ENCODE peak calls at places on chromosomes 5 and 9, in seven cellular contexts. One of them, this sample, is unnamed.

GRCh38 chr9:124040935-124041816 is 29.6 kb downstream of the LHX2 start:
- DNase-seq in HCT116: no peak
- DNase-seq in fibroblast of lung: no peak
- DNase-seq in kidney: no peak
- DNase-seq in endodermal cell: peak
- DNase-seq in GM23248: peak
- DNase-seq in endothelial cell of umbilical vein: peak
- DNase-seq in this sample: no peak

GRCh38 chr5:159412284-159413046 is 82.2 kb upstream of the IL12B start:
- DNase-seq in HCT116: no peak
- DNase-seq in fibroblast of lung: no peak
- DNase-seq in kidney: no peak
- DNase-seq in endodermal cell: peak
- DNase-seq in GM23248: no peak
- DNase-seq in endothelial cell of umbilical vein: no peak
- DNase-seq in this sample: no peak

GRCh38 chr5:141973871-141974595 is 5.1 kb downstream of the RNF14 start:
- DNase-seq in HCT116: no peak
- DNase-seq in fibroblast of lung: peak
- DNase-seq in kidney: no peak
- DNase-seq in endodermal cell: no peak
- DNase-seq in GM23248: peak
- DNase-seq in endothelial cell of umbilical vein: no peak
- DNase-seq in this sample: no peak

GRCh38 chr5:80955082-80955481 is 5.1 kb upstream of the RASGRF2 start:
- DNase-seq in HCT116: no peak
- DNase-seq in fibroblast of lung: no peak
- DNase-seq in kidney: no peak
- DNase-seq in endodermal cell: no peak
- DNase-seq in GM23248: no peak
- DNase-seq in endothelial cell of umbilical vein: no peak
- DNase-seq in this sample: no peak

GRCh38 chr5:175680020-175680419 is 22.1 kb downstream of the HRH2 start:
- DNase-seq in HCT116: no peak
- DNase-seq in fibroblast of lung: no peak
- DNase-seq in kidney: no peak
- DNase-seq in endodermal cell: no peak
- DNase-seq in GM23248: no peak
- DNase-seq in endothelial cell of umbilical vein: no peak
- DNase-seq in this sample: no peak

GRCh38 chr5:127892467-127893207 is 189.4 kb downstream of the CCDC192 start:
- DNase-seq in HCT116: peak
- DNase-seq in fibroblast of lung: peak
- DNase-seq in kidney: no peak
- DNase-seq in endodermal cell: no peak
- DNase-seq in GM23248: peak
- DNase-seq in endothelial cell of umbilical vein: peak
- DNase-seq in this sample: no peak

GRCh38 chr5:160290751-160291150 is 21.6 kb downstream of the CCNJL start:
- DNase-seq in HCT116: no peak
- DNase-seq in fibroblast of lung: no peak
- DNase-seq in kidney: no peak
- DNase-seq in endodermal cell: no peak
- DNase-seq in GM23248: no peak
- DNase-seq in endothelial cell of umbilical vein: no peak
- DNase-seq in this sample: no peak

GRCh38 chr5:169258372-169259000 is 42.5 kb downstream of the SLIT3 start:
- DNase-seq in HCT116: no peak
- DNase-seq in fibroblast of lung: no peak
- DNase-seq in kidney: no peak
- DNase-seq in endodermal cell: no peak
- DNase-seq in GM23248: peak
- DNase-seq in endothelial cell of umbilical vein: no peak
- DNase-seq in this sample: no peak

GRCh38 chr5:74126294-74126693 is 500.3 kb downstream of the ARHGEF28 start:
- DNase-seq in HCT116: no peak
- DNase-seq in fibroblast of lung: no peak
- DNase-seq in kidney: no peak
- DNase-seq in endodermal cell: no peak
- DNase-seq in GM23248: no peak
- DNase-seq in endothelial cell of umbilical vein: no peak
- DNase-seq in this sample: no peak

GRCh38 chr9:6646028-6646636 is 603 bp upstream of the GLDC start:
- DNase-seq in HCT116: no peak
- DNase-seq in fibroblast of lung: no peak
- DNase-seq in kidney: no peak
- DNase-seq in endodermal cell: peak
- DNase-seq in GM23248: no peak
- DNase-seq in endothelial cell of umbilical vein: no peak
- DNase-seq in this sample: no peak

GRCh38 chr9:36191290-36191645 is 547 bp downstream of the CLTA start:
- DNase-seq in HCT116: no peak
- DNase-seq in fibroblast of lung: peak
- DNase-seq in kidney: no peak
- DNase-seq in endodermal cell: peak
- DNase-seq in GM23248: peak
- DNase-seq in endothelial cell of umbilical vein: peak
- DNase-seq in this sample: no peak

GRCh38 chr5:95941756-95942155 is 19.9 kb downstream of the ELL2 start:
- DNase-seq in HCT116: no peak
- DNase-seq in fibroblast of lung: no peak
- DNase-seq in kidney: no peak
- DNase-seq in endodermal cell: no peak
- DNase-seq in GM23248: no peak
- DNase-seq in endothelial cell of umbilical vein: no peak
- DNase-seq in this sample: no peak

GRCh38 chr9:81455826-81456225 is 233.5 kb downstream of the TLE1 start:
- DNase-seq in HCT116: no peak
- DNase-seq in fibroblast of lung: no peak
- DNase-seq in kidney: no peak
- DNase-seq in endodermal cell: no peak
- DNase-seq in GM23248: no peak
- DNase-seq in endothelial cell of umbilical vein: no peak
- DNase-seq in this sample: no peak

GRCh38 chr5:6181871-6182270 is 196.5 kb downstream of the MED10 start:
- DNase-seq in HCT116: no peak
- DNase-seq in fibroblast of lung: no peak
- DNase-seq in kidney: no peak
- DNase-seq in endodermal cell: no peak
- DNase-seq in GM23248: no peak
- DNase-seq in endothelial cell of umbilical vein: no peak
- DNase-seq in this sample: no peak

GRCh38 chr9:119365291-119366027 is 3.8 kb downstream of the BRINP1 start:
- DNase-seq in HCT116: no peak
- DNase-seq in fibroblast of lung: no peak
- DNase-seq in kidney: no peak
- DNase-seq in endodermal cell: peak
- DNase-seq in GM23248: peak
- DNase-seq in endothelial cell of umbilical vein: peak
- DNase-seq in this sample: peak

GRCh38 chr9:68584110-68585033 is 43.7 kb upstream of the TMEM252 start:
- DNase-seq in HCT116: peak
- DNase-seq in fibroblast of lung: peak
- DNase-seq in kidney: peak
- DNase-seq in endodermal cell: peak
- DNase-seq in GM23248: peak
- DNase-seq in endothelial cell of umbilical vein: peak
- DNase-seq in this sample: peak

GRCh38 chr9:27261517-27262211 is 35.3 kb downstream of the EQTN start:
- DNase-seq in HCT116: no peak
- DNase-seq in fibroblast of lung: no peak
- DNase-seq in kidney: no peak
- DNase-seq in endodermal cell: no peak
- DNase-seq in GM23248: peak
- DNase-seq in endothelial cell of umbilical vein: no peak
- DNase-seq in this sample: no peak

GRCh38 chr5:143400541-143401252 is 2.8 kb downstream of the NR3C1 start:
- DNase-seq in HCT116: no peak
- DNase-seq in fibroblast of lung: peak
- DNase-seq in kidney: no peak
- DNase-seq in endodermal cell: no peak
- DNase-seq in GM23248: peak
- DNase-seq in endothelial cell of umbilical vein: peak
- DNase-seq in this sample: no peak
- H3K9ac ChIP-seq in HCT116: no peak
- H3K9ac ChIP-seq in fibroblast of lung: peak
- H3K9ac ChIP-seq in kidney: no peak
- H3K9ac ChIP-seq in endodermal cell: no peak
- H3K9ac ChIP-seq in GM23248: peak
- H3K9ac ChIP-seq in endothelial cell of umbilical vein: no peak
- H3K9ac ChIP-seq in this sample: no peak

GRCh38 chr9:88077071-88077617 is 61.1 kb downstream of the SPATA31C2 start:
- DNase-seq in HCT116: no peak
- DNase-seq in fibroblast of lung: no peak
- DNase-seq in kidney: no peak
- DNase-seq in endodermal cell: no peak
- DNase-seq in GM23248: no peak
- DNase-seq in endothelial cell of umbilical vein: no peak
- DNase-seq in this sample: no peak
- H3K9ac ChIP-seq in HCT116: peak
- H3K9ac ChIP-seq in fibroblast of lung: no peak
- H3K9ac ChIP-seq in kidney: no peak
- H3K9ac ChIP-seq in endodermal cell: no peak
- H3K9ac ChIP-seq in GM23248: no peak
- H3K9ac ChIP-seq in endothelial cell of umbilical vein: no peak
- H3K9ac ChIP-seq in this sample: peak

DNA sequence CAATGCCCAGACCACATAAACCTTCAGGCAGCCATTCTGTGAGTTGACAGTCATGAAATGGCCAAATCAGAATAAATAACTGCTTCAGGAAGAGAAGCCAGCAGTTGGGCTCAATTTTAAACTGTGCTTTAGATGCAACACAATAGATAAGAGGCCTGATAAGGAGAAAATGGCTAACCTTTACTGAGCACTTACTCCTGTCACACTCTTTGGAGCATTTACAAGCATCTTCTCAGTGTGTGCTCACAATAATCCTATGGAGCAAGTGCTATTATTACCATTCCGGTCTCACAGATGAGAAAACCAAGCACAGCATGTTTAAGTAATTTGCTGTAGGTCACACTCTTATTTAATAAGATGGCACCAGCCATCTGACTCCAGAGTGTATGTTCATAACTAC is 11.5 kb upstream of the SH3RF2 start:
- DNase-seq in HCT116: no peak
- DNase-seq in fibroblast of lung: no peak
- DNase-seq in kidney: no peak
- DNase-seq in endodermal cell: no peak
- DNase-seq in GM23248: peak
- DNase-seq in endothelial cell of umbilical vein: no peak
- DNase-seq in this sample: no peak
- H3K9ac ChIP-seq in HCT116: no peak
- H3K9ac ChIP-seq in fibroblast of lung: no peak
- H3K9ac ChIP-seq in kidney: no peak
- H3K9ac ChIP-seq in endodermal cell: no peak
- H3K9ac ChIP-seq in GM23248: no peak
- H3K9ac ChIP-seq in endothelial cell of umbilical vein: no peak
- H3K9ac ChIP-seq in this sample: no peak

GRCh38 chr9:133134419-133135190 is 13.6 kb upstream of the RALGDS start:
- DNase-seq in HCT116: no peak
- DNase-seq in fibroblast of lung: no peak
- DNase-seq in kidney: peak
- DNase-seq in endodermal cell: no peak
- DNase-seq in GM23248: peak
- DNase-seq in endothelial cell of umbilical vein: no peak
- DNase-seq in this sample: no peak

GRCh38 chr9:133133680-133134418 is 12.8 kb upstream of the RALGDS start:
- DNase-seq in HCT116: peak
- DNase-seq in fibroblast of lung: peak
- DNase-seq in kidney: peak
- DNase-seq in endodermal cell: peak
- DNase-seq in GM23248: peak
- DNase-seq in endothelial cell of umbilical vein: peak
- DNase-seq in this sample: peak

GRCh38 chr9:133130721-133131244 is 9.7 kb upstream of the RALGDS start:
- DNase-seq in HCT116: no peak
- DNase-seq in fibroblast of lung: no peak
- DNase-seq in kidney: peak
- DNase-seq in endodermal cell: no peak
- DNase-seq in GM23248: no peak
- DNase-seq in endothelial cell of umbilical vein: no peak
- DNase-seq in this sample: no peak

GRCh38 chr9:133131506-133131905 is 10.5 kb upstream of the RALGDS start:
- DNase-seq in HCT116: no peak
- DNase-seq in fibroblast of lung: no peak
- DNase-seq in kidney: no peak
- DNase-seq in endodermal cell: no peak
- DNase-seq in GM23248: peak
- DNase-seq in endothelial cell of umbilical vein: no peak
- DNase-seq in this sample: no peak

DNA sequence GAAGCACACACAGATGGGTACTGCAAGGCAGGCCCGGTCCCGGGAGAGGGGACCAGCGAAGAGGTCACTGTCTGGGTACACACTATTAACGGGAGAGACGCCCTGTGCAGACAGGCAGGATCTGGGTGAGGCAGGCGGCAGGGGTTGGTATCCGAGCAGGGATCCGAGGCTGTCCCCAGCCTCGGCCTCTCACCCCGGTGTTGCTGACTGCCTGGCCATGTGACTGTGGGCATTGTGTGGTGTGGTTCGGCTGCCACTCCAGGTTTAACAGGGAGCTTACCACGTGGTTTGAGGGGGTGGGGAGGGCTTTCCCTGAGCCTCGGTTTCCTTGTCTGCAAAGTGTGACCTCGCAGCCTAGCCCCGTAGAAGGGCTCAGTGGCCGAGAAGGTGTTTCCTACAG is 11.1 kb upstream of the RALGDS start:
- DNase-seq in HCT116: no peak
- DNase-seq in fibroblast of lung: no peak
- DNase-seq in kidney: peak
- DNase-seq in endodermal cell: no peak
- DNase-seq in GM23248: no peak
- DNase-seq in endothelial cell of umbilical vein: no peak
- DNase-seq in this sample: no peak
- H3K9ac ChIP-seq in HCT116: no peak
- H3K9ac ChIP-seq in fibroblast of lung: no peak
- H3K9ac ChIP-seq in kidney: no peak
- H3K9ac ChIP-seq in endodermal cell: no peak
- H3K9ac ChIP-seq in GM23248: no peak
- H3K9ac ChIP-seq in endothelial cell of umbilical vein: no peak
- H3K9ac ChIP-seq in this sample: peak

DNA sequence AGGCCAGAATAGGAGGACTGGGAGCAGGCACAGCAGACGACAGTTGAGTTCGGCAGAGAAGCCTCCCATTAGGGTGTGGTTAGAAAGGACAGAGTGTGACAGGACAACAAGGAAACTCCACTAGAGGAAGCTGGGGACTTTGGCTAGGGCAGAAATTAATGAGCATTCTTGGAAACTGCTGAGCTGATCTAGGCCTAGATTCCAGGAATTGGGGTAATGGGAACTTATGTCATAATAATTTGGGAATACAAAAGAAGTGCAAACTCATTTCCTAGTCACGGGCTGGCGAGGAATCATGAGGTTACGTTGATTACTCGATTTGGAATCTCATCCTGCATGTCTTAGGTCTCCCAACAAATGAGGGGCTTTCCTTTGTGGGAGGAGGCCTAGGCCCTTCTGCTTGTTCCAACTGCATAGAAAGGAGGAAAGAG is 144.6 kb upstream of the RPS23 start:
- DNase-seq in HCT116: no peak
- DNase-seq in fibroblast of lung: peak
- DNase-seq in kidney: no peak
- DNase-seq in endodermal cell: no peak
- DNase-seq in GM23248: peak
- DNase-seq in endothelial cell of umbilical vein: peak
- DNase-seq in this sample: no peak
- H3K9ac ChIP-seq in HCT116: no peak
- H3K9ac ChIP-seq in fibroblast of lung: no peak
- H3K9ac ChIP-seq in kidney: no peak
- H3K9ac ChIP-seq in endodermal cell: no peak
- H3K9ac ChIP-seq in GM23248: no peak
- H3K9ac ChIP-seq in endothelial cell of umbilical vein: no peak
- H3K9ac ChIP-seq in this sample: no peak

This sample was measured in NT2/D1.